ENCODE peak calls at places on chromosomes 1 and 21, in five cellular contexts. L, V, U, A and J are unnamed samples.

GRCh38 chr1:247299723-247300381 is 31.8 kb downstream of the ZNF496 start:
- DNase-seq in V (no peak), A (no peak), L (no peak), U (no peak), J (no peak)

GRCh38 chr1:203124546-203125317 is 2.8 kb upstream of the ADORA1 start:
- DNase-seq in U (no peak), V (no peak), L (peak; percentile 12), A (no peak), J (no peak)

GRCh38 chr1:246566808-246567154 is 525 bp downstream of the CNST start:
- DNase-seq in U (no peak), L (peak; percentile 72), A (no peak), V (no peak), J (no peak)

GRCh38 chr1:64004451-64004850 is 199.0 kb upstream of the UBE2U start:
- DNase-seq in V (no peak), L (no peak), A (no peak), U (no peak), J (no peak)

GRCh38 chr1:215665212-215665611 is 98.1 kb downstream of the KCTD3 start:
- DNase-seq in U (no peak), A (no peak), L (no peak), V (no peak), J (no peak)

GRCh38 chr1:243568793-243569192 is 281.2 kb downstream of the AKT3 start:
- DNase-seq in V (no peak), A (no peak), U (no peak), L (no peak), J (no peak)

GRCh38 chr1:196501760-196502428 is 106.3 kb downstream of the KCNT2 start:
- DNase-seq in A (no peak), V (no peak), L (no peak), U (no peak), J (no peak)

GRCh38 chr1:183283286-183283685 is 97.2 kb downstream of the LAMC2 start:
- DNase-seq in A (no peak), V (no peak), L (no peak), U (no peak), J (no peak)

GRCh38 chr1:209618756-209619420 is 33.3 kb downstream of the LAMB3 start:
- DNase-seq in U (no peak), V (peak; percentile 92), L (no peak), A (no peak), J (peak; percentile 87)

GRCh38 chr1:201383647-201384405 is 6.3 kb upstream of the TNNT2 start:
- DNase-seq in A (no peak), U (no peak), L (peak; percentile 26), V (no peak), J (no peak)

GRCh38 chr1:17653728-17654351 is 101.3 kb upstream of the ACTL8 start:
- DNase-seq in U (no peak), V (no peak), L (peak; percentile 57), A (peak; percentile 10), J (peak; percentile 23)

GRCh38 chr1:153447498-153448170 is 12.8 kb downstream of the S100A7 start:
- DNase-seq in V (no peak), A (no peak), L (no peak), U (no peak), J (no peak)

GRCh38 chr1:12594966-12595838 is 22.8 kb downstream of the DHRS3 start:
- DNase-seq in V (no peak), U (no peak), L (no peak), A (no peak), J (peak; percentile 20)

GRCh38 chr1:157490337-157491165 is 61.8 kb downstream of the FCRL5 start:
- DNase-seq in L (peak; percentile 33), V (no peak), U (no peak), A (peak; percentile 39), J (no peak)

GRCh38 chr1:56563568-56563967 is 15.8 kb downstream of the PLPP3 start:
- DNase-seq in L (no peak), U (no peak), V (no peak), A (no peak), J (no peak)

GRCh38 chr1:110218739-110219138 is 8.6 kb downstream of the KCNC4 start:
- DNase-seq in L (no peak), U (no peak), V (no peak), A (no peak), J (no peak)

GRCh38 chr1:171879556-171879955 is 38.3 kb downstream of the DNM3 start:
- DNase-seq in U (no peak), A (no peak), L (no peak), V (no peak), J (no peak)

GRCh38 chr21:37220433-37220980 is 46.6 kb downstream of the VPS26C start:
- DNase-seq in L (peak; percentile 35), V (no peak), A (peak; percentile 28), U (peak; percentile 27), J (no peak)

GRCh38 chr1:10932088-10932487 is 80.4 kb upstream of the TARDBP start:
- DNase-seq in U (no peak), V (no peak), A (no peak), L (no peak), J (no peak)

GRCh38 chr1:33250724-33251123 is 5.6 kb upstream of the ZNF362 start:
- DNase-seq in V (no peak), L (no peak), U (no peak), A (no peak), J (no peak)

GRCh38 chr1:164588388-164589341 is 29.7 kb downstream of the PBX1 start:
- DNase-seq in V (no peak), L (peak; percentile 80), U (no peak), A (no peak), J (no peak)

GRCh38 chr21:46054447-46054846 is 43.5 kb upstream of the COL6A2 start:
- DNase-seq in A (no peak), L (no peak), V (no peak), U (no peak), J (no peak)